ENCODE peak calls at places on chromosomes 12 and 14, in five cellular contexts. R is mucosa of descending colon, J is H9, B is GOT3, S is cardiac fibroblast. O is an unnamed sample.
A peak's percentile ranks its signal among the peaks of the same experiment; 100 is the strongest.

GRCh38 chr14:99749763-99750715 is 43.2 kb upstream of the EML1 start:
- DNase-seq in R (no peak), J (no peak), B (no peak), S (no peak), O (no peak)

GRCh38 chr12:131387281-131388163 is 323.4 kb upstream of the SFSWAP start:
- DNase-seq in R (no peak), J (no peak), B (no peak), S (no peak), O (no peak)

GRCh38 chr12:80216890-80217559 is 117.7 kb downstream of the OTOGL start:
- DNase-seq in R (no peak), J (peak; percentile 28), B (no peak), S (peak; percentile 8), O (no peak)

GRCh38 chr12:133217219-133217618 is 18.5 kb downstream of the ANHX start:
- DNase-seq in R (no peak), J (no peak), B (no peak), S (no peak), O (no peak)

GRCh38 chr14:91911474-91912032 is 35.9 kb downstream of the FBLN5 start:
- DNase-seq in R (no peak), J (peak; percentile 78), B (no peak), S (peak; percentile 85), O (peak; percentile 72)

GRCh38 chr12:116559330-116560080 is at the start of gene MAP1LC3B2:
- DNase-seq in R (peak; percentile 85), J (peak; percentile 43), B (no peak), S (peak; percentile 84), O (peak; percentile 78)

GRCh38 chr12:121753844-121754264 is 39.6 kb downstream of the RHOF start:
- DNase-seq in R (no peak), J (no peak), B (no peak), S (no peak), O (no peak)

GRCh38 chr14:76273346-76273745 is 102.6 kb upstream of the ESRRB start:
- DNase-seq in R (no peak), J (peak; percentile 12), B (no peak), S (no peak), O (no peak)

GRCh38 chr12:76311796-76312195 is 36.4 kb downstream of the BBS10 start:
- DNase-seq in R (no peak), J (no peak), B (no peak), S (peak; percentile 52), O (peak; percentile 73)

GRCh38 chr14:68958553-68958952 is 20.5 kb downstream of the ACTN1 start:
- DNase-seq in R (no peak), J (no peak), B (no peak), S (peak; percentile 59), O (no peak)

GRCh38 chr12:69105101-69105613 is 134.2 kb upstream of the CPSF6 start:
- DNase-seq in R (no peak), J (no peak), B (no peak), S (no peak), O (no peak)

GRCh38 chr12:41345071-41345470 is 157.0 kb downstream of the PDZRN4 start:
- DNase-seq in R (no peak), J (no peak), B (no peak), S (no peak), O (no peak)

GRCh38 chr12:84874125-84874824 is 38.3 kb downstream of the SLC6A15 start:
- DNase-seq in R (no peak), J (no peak), B (no peak), S (peak; percentile 75), O (peak; percentile 57)

GRCh38 chr14:90495357-90496276 is 98.8 kb downstream of the CALM1 start:
- DNase-seq in R (no peak), J (peak; percentile 84), B (no peak), S (peak; percentile 74), O (peak; percentile 30)

GRCh38 chr12:52127683-52128450 is 48.4 kb downstream of the SMIM41 start:
- DNase-seq in R (no peak), J (no peak), B (no peak), S (no peak), O (no peak)

GRCh38 chr14:76498536-76498935 is 122.6 kb downstream of the ESRRB start:
- DNase-seq in R (no peak), J (no peak), B (no peak), S (no peak), O (no peak)

GRCh38 chr12:4274396-4274959 is 916 bp downstream of the CCND2 start:
- DNase-seq in R (peak; percentile 68), J (peak; percentile 40), B (no peak), S (no peak), O (no peak)

GRCh38 chr12:116172224-116172849 is 105.2 kb downstream of the MED13L start:
- DNase-seq in R (no peak), J (no peak), B (no peak), S (no peak), O (no peak)

GRCh38 chr12:114141916-114142564 is 175.9 kb upstream of the RBM19 start:
- DNase-seq in R (no peak), J (no peak), B (no peak), S (no peak), O (no peak)

GRCh38 chr14:54796961-54797360 is 105.7 kb downstream of the GCH1 start:
- DNase-seq in R (no peak), J (no peak), B (no peak), S (peak; percentile 21), O (peak; percentile 20)

GRCh38 chr14:22122227-22123187 is 448.9 kb upstream of the OR4E1 start:
- DNase-seq in R (no peak), J (no peak), B (no peak), S (no peak), O (no peak)

GRCh38 chr14:55124774-55125372 is 4.2 kb upstream of the LGALS3 start:
- DNase-seq in R (no peak), J (no peak), B (no peak), S (no peak), O (no peak)

GRCh38 chr14:102928412-102929348 is 6.2 kb downstream of the AMN start:
- DNase-seq in R (peak; percentile 97), J (peak; percentile 88), B (no peak), S (peak; percentile 59), O (no peak)

GRCh38 chr12:9660046-9660445 is 9.5 kb upstream of the CLEC2D start:
- DNase-seq in R (no peak), J (no peak), B (no peak), S (no peak), O (no peak)

GRCh38 chr12:71475280-71475679 is 35.7 kb downstream of the LGR5 start:
- DNase-seq in R (no peak), J (no peak), B (no peak), S (peak; percentile 78), O (peak; percentile 81)

O was measured in fibroblast of gingiva.